ENCODE peak calls at places on chromosomes 6 and 20, in six cellular contexts. F, C, T, Z, R and U are unnamed samples. For H3K4me1, the result is how much of the 10 kb centered on the place peaks cover.

GRCh38 chr20:44224651-44225050 is 14.1 kb upstream of the OSER1 start:
- DNase-seq in F (no peak), C (no peak), T (no peak), Z (no peak), R (no peak), U (no peak)

GRCh38 chr6:146985111-146985510 is 219.1 kb upstream of the STXBP5 start:
- DNase-seq in F (no peak), C (no peak), T (no peak), Z (no peak), R (no peak), U (no peak)

GRCh38 chr6:151514000-151514730 is 20.3 kb downstream of the CCDC170 start:
- DNase-seq in F (no peak), C (no peak), T (no peak), Z (no peak), R (no peak), U (no peak)

GRCh38 chr20:51091564-51092195 is 68.8 kb upstream of the KCNG1 start:
- DNase-seq in F (no peak), C (no peak), T (no peak), Z (no peak), R (no peak), U (no peak)

GRCh38 chr6:3163248-3163594 is 5.9 kb upstream of the TUBB2A start:
- DNase-seq in F (no peak), C (no peak), T (no peak), Z (no peak), R (no peak), U (no peak)

GRCh38 chr6:14046476-14047068 is 71.0 kb upstream of the CD83 start:
- DNase-seq in F (peak), C (no peak), T (no peak), Z (peak), R (no peak), U (no peak)

GRCh38 chr6:14875678-14876063 is 370.2 kb upstream of the JARID2 start:
- DNase-seq in F (no peak), C (no peak), T (no peak), Z (no peak), R (no peak), U (no peak)

GRCh38 chr6:142294681-142295080 is 7.1 kb upstream of the ADGRG6 start:
- DNase-seq in F (no peak), C (no peak), T (no peak), Z (no peak), R (no peak), U (no peak)

GRCh38 chr20:48807586-48808381 is 20.0 kb downstream of the PREX1 start:
- DNase-seq in F (no peak), C (no peak), T (no peak), Z (no peak), R (peak), U (no peak)

GRCh38 chr20:47676219-47676721 is 109.0 kb downstream of the SULF2 start:
- DNase-seq in F (no peak), C (no peak), T (no peak), Z (no peak), R (no peak), U (peak)

GRCh38 chr20:48295445-48295903 is 510.2 kb upstream of the SULF2 start:
- DNase-seq in F (peak), C (peak), T (no peak), Z (peak), R (peak), U (no peak)

DNA sequence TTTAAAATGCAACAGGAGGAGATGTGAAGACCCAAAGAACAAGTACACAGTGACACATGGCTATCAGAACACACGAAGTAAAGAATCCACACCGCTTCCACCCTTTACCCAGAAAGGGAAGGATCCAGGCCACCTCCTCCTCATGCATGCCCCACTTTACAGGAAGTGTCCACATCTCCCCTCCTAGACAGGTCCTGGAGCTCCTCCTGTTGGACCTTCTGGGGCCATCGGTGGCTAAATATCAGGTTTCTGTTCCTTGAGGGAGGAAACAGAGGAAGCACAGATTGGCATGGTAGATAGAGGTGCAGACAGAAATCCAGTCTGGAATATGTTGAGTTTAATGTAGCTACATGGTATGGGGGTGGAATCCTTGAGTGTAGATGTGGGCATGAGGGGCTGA is 10.9 kb downstream of the NINL start:
- DNase-seq in F (no peak), C (no peak), T (no peak), Z (no peak), R (no peak), U (no peak)
- TF ChIP-seq CTCF in F (no peak), C (no peak), T (no peak), Z (no peak), R (no peak), U (peak)

GRCh38 chr6:90227165-90227564 is 69.5 kb downstream of the BACH2 start:
- DNase-seq in F (no peak), C (no peak), T (no peak), Z (no peak), R (peak), U (no peak)
- H3K4me1 ChIP-seq in F (under half), C (under half), T (under half), Z (under half), R (under half), U (under half)

GRCh38 chr6:33606642-33607041 is 14.5 kb upstream of the ITPR3 start:
- DNase-seq in F (no peak), C (no peak), T (no peak), Z (no peak), R (no peak), U (no peak)
- TF ChIP-seq CTCF in F (no peak), C (no peak), T (no peak), Z (no peak), R (no peak), U (no peak)

DNA sequence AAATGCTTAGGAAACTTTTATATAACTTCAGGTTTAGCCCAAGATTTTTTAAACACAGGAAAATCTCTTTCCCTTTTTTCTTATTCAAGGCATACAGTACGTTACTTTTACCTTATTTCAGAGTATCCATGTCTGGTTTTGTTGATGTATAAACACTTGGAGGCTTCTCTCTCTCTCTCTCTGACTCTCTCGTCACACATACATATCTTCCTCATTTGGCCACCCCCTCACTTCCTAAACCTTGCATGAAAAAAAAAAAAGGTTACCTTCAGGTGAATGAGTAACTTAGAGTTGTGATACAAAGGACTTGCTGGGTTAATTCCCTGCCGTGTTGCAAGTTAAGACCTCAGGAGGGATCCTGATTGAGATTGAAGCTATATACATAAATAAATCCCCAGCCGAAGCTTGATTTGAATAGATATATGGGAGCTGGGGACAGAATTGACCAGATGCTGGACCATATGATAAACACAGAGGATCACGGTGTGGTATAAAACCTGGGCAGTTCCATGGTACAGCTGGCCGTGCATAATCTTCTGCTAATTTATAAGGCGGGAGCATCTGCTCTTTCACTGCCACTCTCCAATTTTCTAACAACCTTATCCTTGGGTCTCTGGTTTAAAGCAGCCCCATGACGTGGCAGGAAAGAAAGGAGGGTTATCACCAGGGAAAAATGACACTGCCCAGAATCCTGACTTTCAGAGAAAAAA is 55.1 kb upstream of the IL20RA start:
- DNase-seq in F (no peak), C (no peak), T (no peak), Z (no peak), R (no peak), U (no peak)
- H3K4me1 ChIP-seq in F (under half), C (under half), T (under half), Z (under half), R (under half), U (under half)

DNA sequence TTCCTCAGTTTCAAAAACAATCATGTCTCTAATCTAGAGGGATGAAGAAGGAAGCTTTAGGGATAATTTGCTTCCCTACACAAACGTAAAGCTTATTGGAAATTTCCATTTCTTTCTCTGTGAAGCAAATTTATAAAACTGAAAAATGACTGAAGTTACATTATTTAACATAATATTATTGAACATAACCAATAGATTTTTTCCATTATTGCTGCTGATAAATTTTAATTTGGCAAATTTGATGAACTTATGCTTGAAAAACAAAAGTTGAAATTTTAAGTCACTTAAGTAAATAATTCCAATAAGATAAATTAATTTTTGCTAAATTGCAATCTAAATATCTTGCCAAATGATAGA is 140.9 kb downstream of the GMDS start:
- DNase-seq in F (no peak), C (no peak), T (no peak), Z (no peak), R (no peak), U (no peak)
- TF ChIP-seq CTCF in F (no peak), C (no peak), T (no peak), Z (peak), R (no peak), U (no peak)

DNA sequence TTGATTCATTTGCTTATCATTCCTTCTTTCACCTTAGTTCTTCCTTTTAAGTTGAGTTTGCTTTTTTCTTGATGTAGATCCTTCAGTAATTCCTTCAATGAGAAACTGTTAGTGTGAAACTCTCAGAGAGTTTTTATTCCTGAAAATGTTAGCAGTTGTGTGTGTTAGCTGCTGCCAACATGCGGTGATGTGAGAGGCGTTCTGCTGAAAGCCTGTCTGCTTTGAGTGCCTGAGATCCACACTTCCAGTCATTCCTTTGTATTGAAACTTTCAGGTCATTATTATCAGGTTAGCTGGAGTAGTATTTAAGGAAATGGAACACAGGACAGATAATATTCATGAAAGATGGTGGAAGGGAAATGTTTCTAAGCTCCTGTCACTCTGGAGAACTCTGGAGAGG is 70.0 kb upstream of the SUPT3H start:
- DNase-seq in F (no peak), C (no peak), T (no peak), Z (no peak), R (no peak), U (no peak)
- H3K4me1 ChIP-seq in F (under half), C (under half), T (under half), Z (half or more), R (under half), U (under half)

GRCh38 chr6:71043902-71044301 is 87.0 kb upstream of the B3GAT2 start:
- DNase-seq in F (peak), C (no peak), T (no peak), Z (no peak), R (no peak), U (no peak)
- TF ChIP-seq CTCF in F (no peak), C (no peak), T (no peak), Z (no peak), R (no peak), U (no peak)

GRCh38 chr20:10639051-10639761 is 34.6 kb downstream of the JAG1 start:
- DNase-seq in F (no peak), C (no peak), T (no peak), Z (no peak), R (no peak), U (no peak)

GRCh38 chr20:10641893-10642292 is 31.9 kb downstream of the JAG1 start:
- DNase-seq in F (no peak), C (no peak), T (no peak), Z (no peak), R (no peak), U (no peak)

GRCh38 chr20:10641467-10641866 is 32.3 kb downstream of the JAG1 start:
- DNase-seq in F (no peak), C (no peak), T (no peak), Z (no peak), R (no peak), U (no peak)

GRCh38 chr20:10640897-10641296 is 32.9 kb downstream of the JAG1 start:
- DNase-seq in F (no peak), C (no peak), T (no peak), Z (no peak), R (no peak), U (no peak)

DNA sequence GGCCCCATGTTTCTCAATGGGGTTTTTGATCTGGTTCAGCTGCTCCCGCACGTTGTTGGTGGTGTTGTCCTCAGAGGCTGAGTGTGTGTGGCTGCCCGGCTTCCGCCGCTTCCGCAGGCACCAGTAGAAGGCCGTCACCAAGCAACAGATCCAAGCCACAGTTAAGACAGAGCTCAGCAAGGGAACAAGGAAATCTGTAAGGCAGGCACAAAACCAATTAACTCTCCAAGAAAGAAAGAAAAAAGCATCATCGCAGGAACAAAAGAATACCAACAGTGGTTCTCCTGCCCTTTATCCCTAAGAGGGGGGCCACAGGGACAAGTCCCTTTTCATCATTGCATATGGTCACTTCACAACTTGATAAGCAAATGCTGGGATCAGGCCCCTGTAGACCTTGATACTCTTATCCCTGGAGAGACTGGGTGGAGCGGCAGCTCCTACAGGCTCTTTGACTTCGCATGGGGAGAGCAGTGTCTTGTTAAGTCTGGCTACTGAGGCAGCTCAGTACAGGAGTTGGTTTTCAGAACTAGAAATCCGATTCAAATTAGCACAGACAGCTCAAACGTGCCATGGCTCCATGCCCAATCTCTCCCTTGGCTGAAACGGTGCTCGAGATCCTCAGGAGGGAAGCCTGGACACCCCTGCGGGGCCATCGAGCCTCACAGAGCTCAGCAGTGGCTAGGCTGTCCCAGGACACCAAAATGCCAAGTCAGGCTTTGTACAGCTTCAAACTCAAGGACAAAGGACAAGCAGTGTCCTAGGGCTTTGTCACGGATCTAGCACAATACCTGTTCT is 33.8 kb downstream of the JAG1 start:
- DNase-seq in F (no peak), C (no peak), T (no peak), Z (no peak), R (no peak), U (no peak)
- H3K4me1 ChIP-seq in F (under half), C (under half), T (under half), Z (under half), R (half or more), U (under half)

DNA sequence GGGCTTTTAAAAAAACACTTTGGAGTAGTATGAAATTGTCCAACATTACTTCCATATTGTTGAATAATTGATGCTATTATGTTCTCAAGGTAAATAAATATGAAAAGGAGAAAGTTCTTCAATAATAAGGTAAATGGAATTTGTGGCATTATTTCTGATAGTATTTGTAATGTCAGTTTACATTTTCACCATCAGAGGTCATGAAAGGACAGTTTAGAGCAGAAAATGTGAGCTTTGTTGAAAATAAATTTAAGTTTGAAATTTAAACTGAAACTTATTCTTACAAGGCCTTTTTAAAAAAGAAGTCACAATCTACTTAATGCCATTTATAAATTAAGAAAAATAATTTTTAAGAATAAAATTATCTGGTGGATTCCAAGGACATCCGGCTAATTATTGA is 15.8 kb upstream of the CEP162 start:
- DNase-seq in F (no peak), C (no peak), T (no peak), Z (no peak), R (no peak), U (no peak)
- TF ChIP-seq CTCF in F (no peak), C (no peak), T (no peak), Z (no peak), R (peak), U (no peak)